ENCODE peak calls at places on chromosome 14, in six cellular contexts. W is IMR-90, E is neuronal stem cell, C is H9, Y is H1, R is mesenchymal stem cell. J is an unnamed sample.

GRCh38 chr14:20679907-20680306 is 4.5 kb upstream of the RNASE4 start:
- DNase-seq in W (peak; percentile 37), E (no peak), C (no peak), Y (no peak), R (peak; percentile 22), J (peak; percentile 47)

GRCh38 chr14:93104961-93105360 is 10.8 kb downstream of the ITPK1 start:
- DNase-seq in W (no peak), E (no peak), C (peak; percentile 69), Y (no peak), R (no peak), J (peak; percentile 62)

GRCh38 chr14:68363841-68364711 is 428.8 kb downstream of the ZFP36L1 start:
- DNase-seq in W (peak; percentile 62), E (peak; percentile 92), C (peak; percentile 74), Y (peak; percentile 34), R (peak; percentile 94), J (peak; percentile 97)

GRCh38 chr14:104527857-104528459 is 51.6 kb upstream of the C14orf180 start:
- DNase-seq in W (no peak), E (no peak), C (no peak), Y (no peak), R (no peak), J (no peak)

GRCh38 chr14:58071341-58071740 is 80.7 kb downstream of the ARMH4 start:
- DNase-seq in W (no peak), E (no peak), C (no peak), Y (no peak), R (no peak), J (no peak)

GRCh38 chr14:33642080-33642479 is 308.8 kb downstream of the EGLN3 start:
- DNase-seq in W (no peak), E (peak; percentile 64), C (no peak), Y (no peak), R (no peak), J (peak; percentile 64)

GRCh38 chr14:38210168-38210567 is 2.5 kb downstream of the SSTR1 start:
- DNase-seq in W (peak; percentile 86), E (peak; percentile 3), C (no peak), Y (no peak), R (peak; percentile 39), J (no peak)

GRCh38 chr14:68283378-68284123 is 464.0 kb downstream of the RAD51B start:
- DNase-seq in W (no peak), E (no peak), C (no peak), Y (no peak), R (no peak), J (no peak)

GRCh38 chr14:67815573-67816235 is 686 bp downstream of the ZFYVE26 start:
- DNase-seq in W (peak; percentile 62), E (no peak), C (no peak), Y (no peak), R (peak; percentile 78), J (peak; percentile 51)

GRCh38 chr14:65939184-65939583 is 526.7 kb downstream of the FUT8 start:
- DNase-seq in W (no peak), E (no peak), C (no peak), Y (no peak), R (no peak), J (no peak)

GRCh38 chr14:71322660-71323250 is 415.5 kb downstream of the PCNX1 start:
- DNase-seq in W (peak; percentile 67), E (no peak), C (no peak), Y (no peak), R (peak; percentile 43), J (peak; percentile 56)

GRCh38 chr14:23299558-23299957 is 3.1 kb downstream of the PPP1R3E start:
- DNase-seq in W (peak; percentile 70), E (no peak), C (no peak), Y (no peak), R (peak; percentile 80), J (no peak)

GRCh38 chr14:67975429-67975828 is 155.8 kb downstream of the RAD51B start:
- DNase-seq in W (no peak), E (no peak), C (no peak), Y (no peak), R (no peak), J (no peak)

GRCh38 chr14:104138098-104138890 is at the start of gene KIF26A:
- DNase-seq in W (no peak), E (peak; percentile 82), C (peak; percentile 79), Y (no peak), R (peak; percentile 61), J (peak; percentile 84)

GRCh38 chr14:55153951-55154350 is 24.9 kb downstream of the LGALS3 start:
- DNase-seq in W (no peak), E (no peak), C (no peak), Y (no peak), R (no peak), J (no peak)

GRCh38 chr14:63840981-63841380 is 11.8 kb upstream of the SYNE2 start:
- DNase-seq in W (no peak), E (no peak), C (peak; percentile 40), Y (no peak), R (no peak), J (peak; percentile 18)

DNA sequence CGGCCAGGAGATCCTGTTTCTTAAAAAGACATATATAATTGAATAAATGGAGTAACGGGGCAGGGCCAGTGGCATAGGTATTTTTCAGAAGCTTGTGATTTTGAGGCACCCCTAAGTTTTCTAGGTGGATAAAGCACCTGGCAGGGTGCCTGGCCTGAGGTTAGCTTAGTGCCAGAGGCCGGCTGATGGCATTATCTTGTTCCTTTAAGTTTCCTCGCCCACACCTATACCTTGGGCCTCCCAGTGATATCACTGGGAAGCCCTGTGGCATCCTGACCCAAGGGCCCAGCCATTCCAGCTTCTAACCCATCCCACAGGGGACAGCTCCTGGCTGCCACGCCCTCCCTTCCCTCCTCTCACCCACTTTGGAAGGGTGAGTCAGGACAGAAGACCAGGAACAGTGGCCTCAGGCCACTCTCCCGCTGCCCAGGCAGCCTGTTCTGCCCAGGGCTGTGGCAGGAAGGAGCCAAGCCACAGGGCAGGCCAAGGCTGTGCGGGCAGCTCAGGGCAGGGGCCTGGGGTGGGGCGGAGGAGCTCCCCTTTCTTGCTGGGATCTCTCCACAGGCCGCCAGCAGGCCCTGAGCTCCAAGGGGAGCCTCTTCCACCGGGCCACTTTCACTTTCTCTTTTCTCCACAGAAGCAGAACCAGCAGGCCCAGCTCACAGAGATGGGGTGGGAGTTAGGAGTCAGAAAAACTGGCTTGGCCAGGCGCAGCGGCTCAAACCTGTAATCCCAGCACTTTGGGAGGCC is 75.1 kb downstream of the IRF2BPL start:
- DNase-seq in W (peak; percentile 68), E (no peak), C (no peak), Y (no peak), R (peak; percentile 92), J (no peak)
- H3K4me1 ChIP-seq in W (peaks cover 34% of the 10 kb centered on the region), E (peaks cover 15% of the 10 kb centered on the region), C (peaks cover 16% of the 10 kb centered on the region), Y (peaks cover 38% of the 10 kb centered on the region), R (peaks cover 53% of the 10 kb centered on the region), J (peaks cover 18% of the 10 kb centered on the region)

GRCh38 chr14:90795744-90796143 is 20.5 kb downstream of the TTC7B start:
- DNase-seq in W (peak; percentile 93), E (no peak), C (no peak), Y (no peak), R (peak; percentile 94), J (no peak)
- H2AK5ac ChIP-seq in W (peak overlapping the region; percentile 69), E (no peak overlapping the region), C (no peak overlapping the region), Y (no peak overlapping the region), R (no peak overlapping the region), J (no peak overlapping the region)

DNA sequence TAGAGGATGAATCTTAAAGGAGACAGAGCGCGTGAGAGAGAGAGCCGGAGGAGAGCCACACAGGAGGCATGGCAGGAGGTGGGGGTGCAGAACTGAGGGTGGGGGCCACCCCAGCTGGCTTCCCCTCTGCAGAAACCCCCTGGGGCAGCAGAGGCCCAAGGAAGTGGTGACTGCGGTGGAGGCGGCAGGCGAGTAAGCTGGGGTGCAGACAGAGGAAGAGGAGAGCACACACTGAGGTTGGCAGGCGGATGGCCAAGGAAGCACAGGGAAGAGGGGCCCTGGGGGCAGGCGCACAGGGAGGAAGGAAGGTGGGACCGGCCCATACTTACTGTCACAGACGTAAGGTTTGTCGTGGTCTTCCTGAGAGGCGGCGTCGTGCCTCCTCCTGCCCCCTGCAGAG is 179.8 kb downstream of the DPF3 start:
- DNase-seq in W (no peak), E (no peak), C (no peak), Y (no peak), R (no peak), J (no peak)
- H3K9ac ChIP-seq in W (no peak overlapping the region), E (no peak overlapping the region), C (no peak overlapping the region), Y (no peak overlapping the region), R (no peak overlapping the region), J (no peak overlapping the region)

DNA sequence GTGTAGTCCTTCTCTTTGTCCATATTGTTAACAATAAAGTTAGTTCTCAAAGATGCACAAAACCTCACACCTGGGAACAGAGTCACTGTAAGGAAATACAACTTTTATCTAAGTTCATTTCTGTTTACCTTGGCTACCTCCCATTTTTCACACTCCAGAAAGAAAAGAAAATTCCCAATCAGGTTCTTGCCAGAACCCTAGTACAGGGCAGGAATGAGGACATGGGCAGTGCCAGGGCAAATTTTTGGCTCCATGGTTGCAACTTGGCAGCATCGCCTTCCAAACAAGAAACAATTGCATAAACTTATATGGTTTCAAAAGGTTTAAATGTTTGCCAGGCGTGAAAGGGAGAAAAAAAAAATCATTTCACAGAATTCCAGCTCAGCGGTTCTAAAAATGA is 296.3 kb upstream of the PRKD1 start:
- DNase-seq in W (no peak), E (no peak), C (no peak), Y (no peak), R (no peak), J (no peak)
- H3K4me1 ChIP-seq in W (peaks cover 16% of the 10 kb centered on the region), E (peaks cover 1% of the 10 kb centered on the region), C (no peaks in the 10 kb centered on the region), Y (no peaks in the 10 kb centered on the region), R (peaks cover 2% of the 10 kb centered on the region), J (no peaks in the 10 kb centered on the region)